ENCODE peak calls at places on chromosomes 12 and 14, in six cellular contexts. W, C, K, E, O and U are unnamed samples.
A peak's percentile ranks its signal among the peaks of the same experiment; 100 is the strongest.

GRCh38 chr14:106070242-106070641 is 543.9 kb downstream of the TMEM121 start:
- DNase-seq in C (no peak), W (no peak), K (no peak), O (no peak), E (no peak), U (no peak)

GRCh38 chr14:37816135-37816534 is 220.7 kb downstream of the TTC6 start:
- DNase-seq in E (no peak), O (no peak), W (no peak), K (no peak), C (no peak), U (no peak)

GRCh38 chr12:54328595-54329337 is 3.8 kb downstream of the COPZ1 start:
- DNase-seq in W (no peak), C (no peak), K (no peak), E (no peak), O (no peak), U (no peak)

GRCh38 chr14:23577710-23578392 is 739 bp downstream of the JPH4 start:
- DNase-seq in W (no peak), O (no peak), K (no peak), E (no peak), C (no peak), U (no peak)

GRCh38 chr12:14846878-14847580 is 3.7 kb upstream of the ART4 start:
- DNase-seq in E (no peak), O (no peak), C (no peak), K (no peak), W (no peak), U (no peak)

GRCh38 chr14:80638620-80639215 is 302.8 kb downstream of the CEP128 start:
- DNase-seq in W (no peak), O (peak; percentile 44), E (no peak), K (peak; percentile 55), C (peak; percentile 80), U (peak; percentile 96)

GRCh38 chr12:53230971-53231858 is 794 bp downstream of the RARG start:
- DNase-seq in E (no peak), W (no peak), O (no peak), C (peak; percentile 46), K (no peak), U (no peak)

GRCh38 chr12:24551368-24551767 is 397.5 kb downstream of the BCAT1 start:
- DNase-seq in C (no peak), K (no peak), O (no peak), E (no peak), W (no peak), U (no peak)

GRCh38 chr12:120140603-120141002 is 24.1 kb upstream of the RAB35 start:
- DNase-seq in K (no peak), E (no peak), C (peak; percentile 10), W (no peak), O (no peak), U (no peak)

GRCh38 chr12:55705802-55706402 is 1.8 kb downstream of the ITGA7 start:
- DNase-seq in O (no peak), E (no peak), C (no peak), K (no peak), W (peak; percentile 38), U (no peak)

GRCh38 chr14:99649643-99650042 is 4.7 kb downstream of the HHIPL1 start:
- DNase-seq in W (no peak), K (no peak), C (no peak), E (no peak), O (no peak), U (no peak)

GRCh38 chr14:22848391-22849164 is 12.2 kb downstream of the MMP14 start:
- DNase-seq in E (no peak), O (peak; percentile 98), W (peak; percentile 5), K (no peak), C (peak; percentile 88), U (peak; percentile 77)

GRCh38 chr14:58738189-58738836 is 100.6 kb downstream of the DACT1 start:
- DNase-seq in W (no peak), K (peak; percentile 71), O (peak; percentile 93), E (peak; percentile 46), C (peak; percentile 91), U (peak; percentile 92)

GRCh38 chr14:37599527-37600368 is 4.3 kb downstream of the TTC6 start:
- DNase-seq in K (no peak), O (no peak), C (peak; percentile 35), W (peak; percentile 25), E (no peak), U (no peak)

GRCh38 chr12:9763025-9763424 is 2.3 kb upstream of the CD69 start:
- DNase-seq in O (no peak), W (no peak), K (no peak), E (no peak), C (no peak), U (no peak)

GRCh38 chr12:108689314-108690190 is 41.8 kb downstream of the CORO1C start:
- DNase-seq in K (no peak), O (peak; percentile 47), E (no peak), W (no peak), C (peak; percentile 54), U (peak; percentile 30)

GRCh38 chr14:53316504-53316903 is 163.4 kb upstream of the DDHD1 start:
- DNase-seq in E (no peak), W (no peak), C (peak; percentile 7), K (no peak), O (no peak), U (no peak)

GRCh38 chr14:55107766-55108554 is 21.1 kb upstream of the LGALS3 start:
- DNase-seq in E (peak; percentile 97), O (peak; percentile 99), W (peak; percentile 48), C (peak; percentile 99), K (peak; percentile 91), U (peak; percentile 97)